ENCODE peak calls at places on chromosomes 11 and 22, in six cellular contexts. M, N, J, K, L and D are unnamed samples.

GRCh38 chr11:128476031-128476430 is 111.3 kb downstream of the ETS1 start:
- DNase-seq in M (no peak), N (no peak), J (no peak), K (no peak), L (no peak), D (no peak)

GRCh38 chr11:58647141-58647699 is 24.8 kb downstream of the CNTF start:
- DNase-seq in M (no peak), N (no peak), J (no peak), K (peak; percentile 16), L (no peak), D (peak; percentile 82)

GRCh38 chr11:82398300-82398815 is 335.3 kb downstream of the FAM181B start:
- DNase-seq in M (no peak), N (no peak), J (no peak), K (no peak), L (no peak), D (no peak)

GRCh38 chr11:30983143-30983542 is 386.4 kb downstream of the DCDC1 start:
- DNase-seq in M (no peak), N (no peak), J (no peak), K (no peak), L (no peak), D (no peak)

GRCh38 chr11:20658135-20658534 is 11.3 kb upstream of the NELL1 start:
- DNase-seq in M (no peak), N (no peak), J (no peak), K (no peak), L (no peak), D (no peak)

GRCh38 chr22:46202897-46203589 is 47.0 kb downstream of the CDPF1 start:
- DNase-seq in M (no peak), N (no peak), J (no peak), K (no peak), L (no peak), D (no peak)

GRCh38 chr11:17548444-17548843 is 1.4 kb downstream of the OTOG start:
- DNase-seq in M (peak; percentile 26), N (peak; percentile 85), J (no peak), K (peak; percentile 10), L (no peak), D (no peak)

GRCh38 chr11:36631704-36632287 is 33.8 kb upstream of the RAG2 start:
- DNase-seq in M (no peak), N (no peak), J (no peak), K (no peak), L (no peak), D (peak; percentile 60)

GRCh38 chr22:45671783-45672563 is at the start of gene ATXN10:
- DNase-seq in M (peak; percentile 85), N (no peak), J (no peak), K (peak; percentile 82), L (peak; percentile 80), D (peak; percentile 62)

GRCh38 chr11:125165664-125166346 is 1.3 kb downstream of the PKNOX2 start:
- DNase-seq in M (peak; percentile 66), N (peak; percentile 57), J (no peak), K (no peak), L (no peak), D (no peak)

GRCh38 chr11:36452231-36452630 is 57.8 kb downstream of the TRAF6 start:
- DNase-seq in M (peak; percentile 52), N (no peak), J (no peak), K (no peak), L (no peak), D (no peak)

GRCh38 chr11:13963169-13963948 is 836 bp downstream of the SPON1 start:
- DNase-seq in M (peak; percentile 55), N (peak; percentile 58), J (no peak), K (no peak), L (peak; percentile 58), D (no peak)

GRCh38 chr11:120334894-120335462 is 1.2 kb upstream of the ARHGEF12 start:
- DNase-seq in M (peak; percentile 84), N (peak; percentile 79), J (no peak), K (peak; percentile 79), L (peak; percentile 59), D (peak; percentile 84)

GRCh38 chr11:623999-624704 is 603 bp downstream of the CDHR5 start:
- DNase-seq in M (peak; percentile 60), N (no peak), J (peak; percentile 48), K (no peak), L (no peak), D (no peak)

GRCh38 chr11:29324328-29324727 is 692.5 kb downstream of the KCNA4 start:
- DNase-seq in M (no peak), N (no peak), J (no peak), K (no peak), L (no peak), D (no peak)

GRCh38 chr22:32312748-32313147 is 44.9 kb upstream of the RFPL3 start:
- DNase-seq in M (no peak), N (no peak), J (no peak), K (no peak), L (no peak), D (no peak)

GRCh38 chr11:27812341-27812740 is 112.1 kb upstream of the BDNF start:
- DNase-seq in M (peak; percentile 20), N (no peak), J (no peak), K (no peak), L (no peak), D (no peak)

GRCh38 chr11:34890812-34891211 is 25.4 kb downstream of the APIP start:
- DNase-seq in M (peak; percentile 64), N (peak; percentile 53), J (peak; percentile 56), K (peak; percentile 29), L (peak; percentile 28), D (peak; percentile 69)

GRCh38 chr11:48055292-48056132 is 75.2 kb downstream of the PTPRJ start:
- DNase-seq in M (no peak), N (peak; percentile 50), J (no peak), K (peak; percentile 71), L (no peak), D (no peak)

GRCh38 chr11:132911186-132911585 is 621.1 kb downstream of the OPCML start:
- DNase-seq in M (peak; percentile 52), N (no peak), J (no peak), K (no peak), L (no peak), D (no peak)

GRCh38 chr11:133081730-133082452 is 450.4 kb downstream of the OPCML start:
- DNase-seq in M (no peak), N (peak; percentile 53), J (no peak), K (no peak), L (no peak), D (no peak)

GRCh38 chr11:383431-383830 is 10.6 kb upstream of the PKP3 start:
- DNase-seq in M (no peak), N (no peak), J (no peak), K (no peak), L (peak; percentile 55), D (no peak)

GRCh38 chr22:35540600-35541253 is at the start of gene RASD2:
- DNase-seq in M (peak; percentile 68), N (peak; percentile 67), J (no peak), K (peak; percentile 31), L (no peak), D (peak; percentile 43)

GRCh38 chr22:37499006-37499707 is 13.0 kb upstream of the MFNG start:
- DNase-seq in M (no peak), N (no peak), J (no peak), K (no peak), L (no peak), D (peak; percentile 13)

GRCh38 chr22:30875481-30876215 is 92.9 kb downstream of the MORC2 start:
- DNase-seq in M (peak; percentile 3), N (no peak), J (no peak), K (no peak), L (peak; percentile 32), D (no peak)

GRCh38 chr11:100632970-100633452 is 54.1 kb upstream of the ARHGAP42 start:
- DNase-seq in M (peak; percentile 12), N (no peak), J (no peak), K (no peak), L (no peak), D (no peak)

GRCh38 chr11:86955111-86955673 is at the start of gene FZD4:
- DNase-seq in M (peak; percentile 97), N (peak; percentile 95), J (peak; percentile 48), K (peak; percentile 28), L (peak; percentile 98), D (peak; percentile 91)

GRCh38 chr11:32029721-32030120 is 61.2 kb upstream of the RCN1 start:
- DNase-seq in M (peak; percentile 68), N (no peak), J (no peak), K (no peak), L (no peak), D (no peak)

GRCh38 chr22:42269407-42270177 is 861 bp downstream of the TCF20 start:
- DNase-seq in M (peak; percentile 59), N (peak; percentile 84), J (peak; percentile 48), K (peak; percentile 82), L (peak; percentile 62), D (peak; percentile 76)

GRCh38 chr22:17400305-17400704 is 31.0 kb downstream of the CECR2 start:
- DNase-seq in M (no peak), N (no peak), J (no peak), K (no peak), L (no peak), D (no peak)
- H3K79me2 ChIP-seq in M (no peaks in the 10 kb centered on the region), N (peaks cover 100% of the 10 kb centered on the region), J (no peaks in the 10 kb centered on the region), K (no peaks in the 10 kb centered on the region), L (no peaks in the 10 kb centered on the region), D (no peaks in the 10 kb centered on the region)

GRCh38 chr11:119322921-119323531 is 6.1 kb upstream of the MCAM start:
- DNase-seq in M (no peak), N (no peak), J (no peak), K (no peak), L (no peak), D (no peak)
- TF ChIP-seq EZH2phosphoT487 in M (no peak), N (no peak), J (no peak), K (no peak), L (no peak), D (no peak)

GRCh38 chr11:111743700-111744099 is 22.5 kb downstream of the PPP2R1B start:
- DNase-seq in M (no peak), N (no peak), J (no peak), K (no peak), L (no peak), D (no peak)
- H3K27ac ChIP-seq in M (no peak overlapping the region), N (no peak overlapping the region), J (no peak overlapping the region), K (no peak overlapping the region), L (no peak overlapping the region), D (no peak overlapping the region)

GRCh38 chr11:61889831-61890230 is 1.5 kb downstream of the FADS3 start:
- DNase-seq in M (no peak), N (no peak), J (no peak), K (no peak), L (no peak), D (no peak)

GRCh38 chr11:61885784-61886580 is 5.4 kb downstream of the FADS3 start:
- DNase-seq in M (no peak), N (no peak), J (no peak), K (no peak), L (no peak), D (no peak)

GRCh38 chr11:61888590-61888989 is 2.8 kb downstream of the FADS3 start:
- DNase-seq in M (peak; percentile 6), N (no peak), J (no peak), K (no peak), L (no peak), D (no peak)

GRCh38 chr11:61886643-61887042 is 4.7 kb downstream of the FADS3 start:
- DNase-seq in M (no peak), N (no peak), J (no peak), K (no peak), L (no peak), D (no peak)

DNA sequence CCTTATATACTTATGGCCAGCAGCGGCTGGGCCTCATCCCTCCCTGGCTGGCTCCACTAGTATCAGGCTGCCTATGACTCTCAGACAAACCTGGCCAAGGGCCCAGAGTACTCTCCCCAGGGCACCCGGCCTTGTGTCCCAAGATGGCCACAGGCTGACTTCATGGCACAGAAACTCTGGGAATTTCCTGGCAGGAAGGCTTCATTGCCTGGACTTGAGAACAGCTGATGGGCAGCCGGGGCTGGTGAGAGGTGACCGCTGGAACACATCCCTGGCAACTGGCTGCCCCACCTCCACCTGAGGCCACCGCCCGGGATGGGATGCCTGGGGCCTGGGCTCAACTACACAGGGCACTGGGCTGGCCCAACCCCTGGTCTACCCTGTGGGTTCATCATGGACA is 3.3 kb downstream of the FADS3 start:
- DNase-seq in M (peak; percentile 95), N (no peak), J (no peak), K (no peak), L (no peak), D (no peak)
- H3K79me2 ChIP-seq in M (peaks cover 66% of the 10 kb centered on the region), N (peaks cover 13% of the 10 kb centered on the region), J (no peaks in the 10 kb centered on the region), K (no peaks in the 10 kb centered on the region), L (peaks cover 47% of the 10 kb centered on the region), D (no peaks in the 10 kb centered on the region)